ENCODE peak calls at places on chromosomes 11 and 22, in five cellular contexts. W is uterus, P is OCI-LY7, X is Peyer's patch, V is right atrium auricular region. M is an unnamed sample.
A peak's percentile ranks its signal among the peaks of the same experiment; 100 is the strongest.

GRCh38 chr11:70717961-70718595 is 319.7 kb downstream of the CTTN start:
- DNase-seq in W (no peak), P (no peak), X (no peak), V (no peak), M (no peak)

GRCh38 chr22:49156662-49157285 is 670.9 kb downstream of the BRD1 start:
- DNase-seq in W (no peak), P (no peak), X (peak; percentile 50), V (no peak), M (no peak)

GRCh38 chr11:35047179-35047578 is 91.8 kb upstream of the CD44 start:
- DNase-seq in W (no peak), P (peak; percentile 50), X (no peak), V (no peak), M (no peak)

GRCh38 chr22:24200616-24201212 is 19.4 kb downstream of the SUSD2 start:
- DNase-seq in W (no peak), P (no peak), X (no peak), V (no peak), M (peak; percentile 74)

GRCh38 chr22:47000888-47001287 is 238.4 kb downstream of the TBC1D22A start:
- DNase-seq in W (no peak), P (no peak), X (no peak), V (no peak), M (peak; percentile 7)

GRCh38 chr11:2679011-2679676 is 20.6 kb downstream of the KCNQ1OT1 start:
- DNase-seq in W (no peak), P (no peak), X (peak; percentile 2), V (no peak), M (no peak)

GRCh38 chr11:90635145-90635544 is 412.3 kb upstream of the CHORDC1 start:
- DNase-seq in W (no peak), P (no peak), X (no peak), V (no peak), M (no peak)

GRCh38 chr11:97687106-97687505 is 1297.3 kb downstream of the JRKL start:
- DNase-seq in W (no peak), P (no peak), X (no peak), V (no peak), M (no peak)

GRCh38 chr11:116217006-116217405 is 555.8 kb downstream of the BUD13 start:
- DNase-seq in W (no peak), P (no peak), X (peak; percentile 75), V (no peak), M (peak; percentile 8)

GRCh38 chr11:100647861-100648260 is 39.2 kb upstream of the ARHGAP42 start:
- DNase-seq in W (no peak), P (no peak), X (no peak), V (no peak), M (no peak)

GRCh38 chr11:117172678-117173421 is 5.7 kb upstream of the SIDT2 start:
- DNase-seq in W (no peak), P (no peak), X (no peak), V (no peak), M (no peak)

GRCh38 chr22:30893434-30894370 is 74.9 kb downstream of the MORC2 start:
- DNase-seq in W (no peak), P (no peak), X (no peak), V (no peak), M (no peak)

GRCh38 chr11:34464591-34465036 is 25.9 kb downstream of the CAT start:
- DNase-seq in W (no peak), P (no peak), X (no peak), V (no peak), M (no peak)

GRCh38 chr11:27158763-27159679 is 118.4 kb downstream of the BBOX1 start:
- DNase-seq in W (peak; percentile 58), P (peak; percentile 71), X (no peak), V (no peak), M (peak; percentile 64)

DNA sequence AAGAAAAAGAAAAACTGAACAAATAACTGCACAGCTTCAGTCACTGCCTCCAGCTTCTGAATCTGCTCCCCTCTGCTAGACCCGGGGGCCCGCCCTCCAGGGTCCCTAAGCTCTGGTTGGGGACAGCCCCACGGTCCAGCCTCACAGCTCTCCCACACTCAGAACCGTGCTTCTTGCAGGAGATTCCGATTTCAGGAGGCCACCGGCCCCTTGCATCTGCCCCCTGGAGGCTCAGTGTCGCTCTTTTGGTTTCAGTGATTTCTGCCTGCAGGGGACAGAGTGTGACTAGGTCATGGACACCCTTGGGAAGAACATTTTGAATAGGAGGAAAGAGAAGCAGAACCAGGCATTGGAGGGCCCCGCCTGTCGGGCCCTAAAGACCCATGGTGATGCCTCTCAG is 23.1 kb upstream of the RPS3 start:
- DNase-seq in W (no peak), P (no peak), X (no peak), V (no peak), M (no peak)
- TF ChIP-seq CTCF in W (no peak), P (no peak), X (no peak), V (no peak), M (no peak)

GRCh38 chr11:111413849-111414248 is 34.8 kb upstream of the POU2AF1 start:
- DNase-seq in W (no peak), P (no peak), X (no peak), V (no peak), M (no peak)
- H3K4me1 ChIP-seq in W (no peaks in the 10 kb centered on the region), P (peaks cover 99% of the 10 kb centered on the region), X (peaks cover 9% of the 10 kb centered on the region), V (peaks cover 13% of the 10 kb centered on the region), M (no peaks in the 10 kb centered on the region)

GRCh38 chr22:25403752-25404471 is 160.6 kb upstream of the GRK3 start:
- DNase-seq in W (no peak), P (no peak), X (no peak), V (no peak), M (peak; percentile 21)
- TF ChIP-seq CTCF in W (no peak), P (no peak), X (no peak), V (no peak), M (no peak)

GRCh38 chr11:47269002-47269828 is 718 bp upstream of the MADD start:
- DNase-seq in W (peak; percentile 90), P (peak; percentile 94), X (peak; percentile 92), V (peak; percentile 86), M (peak; percentile 80)

GRCh38 chr11:47270331-47271271 is 668 bp downstream of the MADD start:
- DNase-seq in W (no peak), P (peak; percentile 55), X (peak; percentile 59), V (no peak), M (peak; percentile 54)

GRCh38 chr11:47269829-47270305 is at the start of gene MADD:
- DNase-seq in W (peak; percentile 88), P (peak; percentile 96), X (peak; percentile 94), V (peak; percentile 81), M (peak; percentile 71)

GRCh38 chr11:47267858-47268257 is 2.1 kb upstream of the MADD start:
- DNase-seq in W (no peak), P (no peak), X (no peak), V (no peak), M (no peak)

DNA sequence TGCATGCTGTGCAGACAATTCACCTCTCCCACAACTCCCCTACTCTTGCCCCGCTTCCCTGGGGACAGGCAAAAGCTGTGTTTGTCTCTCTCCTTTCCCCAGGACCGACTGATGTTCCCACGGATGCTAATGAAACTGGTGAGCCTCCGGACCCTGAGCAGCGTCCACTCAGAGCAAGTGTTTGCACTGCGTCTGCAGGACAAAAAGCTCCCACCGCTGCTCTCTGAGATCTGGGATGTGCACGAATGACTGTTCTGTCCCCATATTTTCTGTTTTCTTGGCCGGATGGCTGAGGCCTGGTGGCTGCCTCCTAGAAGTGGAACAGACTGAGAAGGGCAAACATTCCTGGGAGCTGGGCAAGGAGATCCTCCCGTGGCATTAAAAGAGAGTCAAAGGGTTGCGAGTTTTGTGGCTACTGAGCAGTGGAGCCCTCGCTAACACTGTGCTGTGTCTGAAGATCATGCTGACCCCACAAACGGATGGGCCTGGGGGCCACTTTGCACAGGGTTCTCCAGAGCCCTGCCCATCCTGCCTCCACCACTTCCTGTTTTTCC is 1.4 kb upstream of the MADD start:
- DNase-seq in W (no peak), P (no peak), X (no peak), V (no peak), M (no peak)
- H3K4me1 ChIP-seq in W (peaks cover 4% of the 10 kb centered on the region), P (peaks cover 53% of the 10 kb centered on the region), X (peaks cover 12% of the 10 kb centered on the region), V (peaks cover 53% of the 10 kb centered on the region), M (peaks cover 21% of the 10 kb centered on the region)

DNA sequence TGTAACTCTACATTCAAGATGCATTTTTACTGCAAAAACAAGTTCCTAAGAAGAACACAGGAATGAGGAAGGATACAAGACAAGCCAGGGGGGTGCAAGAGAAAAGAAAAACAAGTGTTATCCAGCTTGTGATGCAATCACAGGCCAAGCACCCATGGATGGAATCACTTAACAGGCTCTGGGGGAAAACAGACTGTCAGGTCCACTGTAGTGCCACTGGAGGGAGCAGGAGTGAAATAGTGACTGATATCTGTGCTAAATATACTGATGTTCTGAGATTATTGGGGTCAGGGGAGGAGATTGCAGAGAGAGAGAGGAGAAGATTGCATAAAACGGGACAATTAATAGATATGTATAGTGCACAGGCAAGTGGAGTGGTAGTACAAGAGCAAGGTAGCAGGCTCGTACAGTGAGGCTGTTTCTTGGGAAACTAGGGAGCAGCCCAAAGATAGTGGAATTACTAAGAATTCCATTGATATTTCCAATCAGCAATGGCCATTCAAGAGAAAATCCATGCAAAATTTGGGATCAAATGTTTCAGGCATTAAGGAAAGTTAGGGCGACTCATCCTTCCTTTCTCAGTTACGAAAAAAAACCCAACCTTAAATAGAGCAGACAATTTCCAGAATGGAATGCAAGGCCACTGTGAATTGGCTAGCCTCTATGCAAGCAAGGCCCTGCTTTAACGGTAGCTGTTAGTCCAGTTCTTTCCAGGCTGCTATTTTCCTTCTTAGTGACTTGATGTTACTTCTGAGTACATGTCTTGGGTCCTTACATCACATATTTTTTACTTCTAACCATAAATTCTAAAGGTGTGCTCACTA is 52.2 kb upstream of the CEP126 start:
- DNase-seq in W (no peak), P (peak; percentile 28), X (no peak), V (no peak), M (peak; percentile 37)
- TF ChIP-seq CTCF in W (no peak), P (peak; percentile 55), X (peak; percentile 59), V (peak; percentile 43), M (peak; percentile 52)

GRCh38 chr22:29312218-29313125 is 3.0 kb downstream of the RASL10A start:
- DNase-seq in W (no peak), P (no peak), X (no peak), V (no peak), M (no peak)
- H3K4me1 ChIP-seq in W (peaks cover 54% of the 10 kb centered on the region), P (no peaks in the 10 kb centered on the region), X (peaks cover 37% of the 10 kb centered on the region), V (peaks cover 84% of the 10 kb centered on the region), M (peaks cover 48% of the 10 kb centered on the region)

GRCh38 chr22:20205964-20206708 is 55.3 kb upstream of the CCDC188 start:
- DNase-seq in W (peak; percentile 61), P (peak; percentile 82), X (peak; percentile 79), V (peak; percentile 79), M (peak; percentile 62)

GRCh38 chr22:20205464-20205963 is 54.7 kb upstream of the CCDC188 start:
- DNase-seq in W (no peak), P (no peak), X (no peak), V (no peak), M (no peak)

GRCh38 chr22:20207277-20208025 is 56.6 kb upstream of the CCDC188 start:
- DNase-seq in W (no peak), P (no peak), X (no peak), V (no peak), M (no peak)

GRCh38 chr22:20204821-20205220 is 54.0 kb upstream of the CCDC188 start:
- DNase-seq in W (no peak), P (no peak), X (no peak), V (no peak), M (no peak)

GRCh38 chr22:20206709-20207215 is 55.9 kb upstream of the CCDC188 start:
- DNase-seq in W (no peak), P (peak; percentile 4), X (peak; percentile 76), V (no peak), M (peak; percentile 29)
- TF ChIP-seq CTCF in W (no peak), P (no peak), X (no peak), V (no peak), M (no peak)

DNA sequence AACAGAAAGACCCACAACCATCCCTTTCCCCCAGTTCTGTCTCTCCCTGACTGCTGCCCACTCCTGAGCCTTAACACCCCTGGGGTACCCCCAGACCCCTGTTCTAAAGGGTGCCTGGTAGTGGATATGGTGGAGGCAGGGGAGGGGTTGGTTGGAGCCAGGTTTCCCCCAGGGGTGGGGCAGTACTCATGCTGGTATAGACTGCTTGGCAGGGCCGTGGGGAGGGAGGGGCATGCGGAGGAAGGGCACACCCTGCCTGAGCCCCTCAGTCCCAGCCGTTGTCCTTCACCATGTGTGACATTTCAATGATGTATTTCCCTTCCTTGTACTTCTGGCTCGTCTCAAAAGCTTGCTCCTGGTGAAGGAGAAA is 4.0 kb downstream of the YPEL4 start:
- DNase-seq in W (no peak), P (no peak), X (no peak), V (no peak), M (no peak)
- H3K4me1 ChIP-seq in W (peaks cover 35% of the 10 kb centered on the region), P (peaks cover 35% of the 10 kb centered on the region), X (peaks cover 4% of the 10 kb centered on the region), V (peaks cover 67% of the 10 kb centered on the region), M (peaks cover 44% of the 10 kb centered on the region)